ENCODE peak calls at places on chromosomes 1 and 21, in five cellular contexts. One of them, this sample, is unnamed.

GRCh38 chr1:9481048-9481447 is 58.2 kb upstream of the SLC25A33 start:
- DNase-seq in fibroblast of pulmonary artery: no peak
- DNase-seq in nephron progenitor cell: no peak
- DNase-seq in CD8-positive, alpha-beta T cell: no peak
- DNase-seq in mesothelial cell of epicardium: no peak
- DNase-seq in this sample: no peak

GRCh38 chr1:228413241-228414010 is 3.2 kb downstream of the TRIM17 start:
- DNase-seq in fibroblast of pulmonary artery: no peak
- DNase-seq in nephron progenitor cell: no peak
- DNase-seq in CD8-positive, alpha-beta T cell: no peak
- DNase-seq in mesothelial cell of epicardium: no peak
- DNase-seq in this sample: no peak

GRCh38 chr1:210001751-210002150 is 63.7 kb downstream of the SYT14 start:
- DNase-seq in fibroblast of pulmonary artery: peak; percentile 39
- DNase-seq in nephron progenitor cell: no peak
- DNase-seq in CD8-positive, alpha-beta T cell: no peak
- DNase-seq in mesothelial cell of epicardium: no peak
- DNase-seq in this sample: no peak

GRCh38 chr1:93136445-93136844 is 43.8 kb downstream of the TMED5 start:
- DNase-seq in fibroblast of pulmonary artery: no peak
- DNase-seq in nephron progenitor cell: no peak
- DNase-seq in CD8-positive, alpha-beta T cell: no peak
- DNase-seq in mesothelial cell of epicardium: no peak
- DNase-seq in this sample: no peak

GRCh38 chr1:94909486-94909885 is 17.4 kb downstream of the CNN3 start:
- DNase-seq in fibroblast of pulmonary artery: no peak
- DNase-seq in nephron progenitor cell: no peak
- DNase-seq in CD8-positive, alpha-beta T cell: no peak
- DNase-seq in mesothelial cell of epicardium: no peak
- DNase-seq in this sample: no peak

GRCh38 chr1:65146908-65147423 is 1.0 kb upstream of the AK4 start:
- DNase-seq in fibroblast of pulmonary artery: no peak
- DNase-seq in nephron progenitor cell: no peak
- DNase-seq in CD8-positive, alpha-beta T cell: no peak
- DNase-seq in mesothelial cell of epicardium: no peak
- DNase-seq in this sample: no peak

GRCh38 chr1:5423109-5423508 is 569.1 kb downstream of the NPHP4 start:
- DNase-seq in fibroblast of pulmonary artery: no peak
- DNase-seq in nephron progenitor cell: no peak
- DNase-seq in CD8-positive, alpha-beta T cell: peak; percentile 41
- DNase-seq in mesothelial cell of epicardium: peak; percentile 46
- DNase-seq in this sample: no peak

GRCh38 chr21:32392299-32392879 is 423 bp downstream of the URB1 start:
- DNase-seq in fibroblast of pulmonary artery: no peak
- DNase-seq in nephron progenitor cell: peak; percentile 44
- DNase-seq in CD8-positive, alpha-beta T cell: no peak
- DNase-seq in mesothelial cell of epicardium: no peak
- DNase-seq in this sample: no peak

GRCh38 chr1:96425382-96426129 is 296.0 kb upstream of the PTBP2 start:
- DNase-seq in fibroblast of pulmonary artery: no peak
- DNase-seq in nephron progenitor cell: no peak
- DNase-seq in CD8-positive, alpha-beta T cell: no peak
- DNase-seq in mesothelial cell of epicardium: no peak
- DNase-seq in this sample: no peak

GRCh38 chr1:18491168-18491567 is 10.4 kb downstream of the KLHDC7A start:
- DNase-seq in fibroblast of pulmonary artery: no peak
- DNase-seq in nephron progenitor cell: no peak
- DNase-seq in CD8-positive, alpha-beta T cell: no peak
- DNase-seq in mesothelial cell of epicardium: no peak
- DNase-seq in this sample: no peak

GRCh38 chr1:85334962-85335361 is 58.5 kb upstream of the BCL10 start:
- DNase-seq in fibroblast of pulmonary artery: no peak
- DNase-seq in nephron progenitor cell: no peak
- DNase-seq in CD8-positive, alpha-beta T cell: no peak
- DNase-seq in mesothelial cell of epicardium: no peak
- DNase-seq in this sample: no peak

GRCh38 chr1:176638713-176639112 is 175.7 kb downstream of the PAPPA2 start:
- DNase-seq in fibroblast of pulmonary artery: no peak
- DNase-seq in nephron progenitor cell: no peak
- DNase-seq in CD8-positive, alpha-beta T cell: no peak
- DNase-seq in mesothelial cell of epicardium: no peak
- DNase-seq in this sample: no peak

GRCh38 chr1:103457856-103458255 is 67.6 kb upstream of the RNPC3 start:
- DNase-seq in fibroblast of pulmonary artery: no peak
- DNase-seq in nephron progenitor cell: peak; percentile 3
- DNase-seq in CD8-positive, alpha-beta T cell: no peak
- DNase-seq in mesothelial cell of epicardium: no peak
- DNase-seq in this sample: no peak

GRCh38 chr1:109975718-109976117 is 8.8 kb upstream of the AHCYL1 start:
- DNase-seq in fibroblast of pulmonary artery: peak; percentile 91
- DNase-seq in nephron progenitor cell: no peak
- DNase-seq in CD8-positive, alpha-beta T cell: no peak
- DNase-seq in mesothelial cell of epicardium: no peak
- DNase-seq in this sample: no peak

GRCh38 chr1:25478633-25479032 is 47.9 kb downstream of the MACO1 start:
- DNase-seq in fibroblast of pulmonary artery: no peak
- DNase-seq in nephron progenitor cell: no peak
- DNase-seq in CD8-positive, alpha-beta T cell: no peak
- DNase-seq in mesothelial cell of epicardium: no peak
- DNase-seq in this sample: no peak

GRCh38 chr1:13921190-13921589 is 221.2 kb downstream of the PRDM2 start:
- DNase-seq in fibroblast of pulmonary artery: no peak
- DNase-seq in nephron progenitor cell: no peak
- DNase-seq in CD8-positive, alpha-beta T cell: no peak
- DNase-seq in mesothelial cell of epicardium: no peak
- DNase-seq in this sample: no peak

DNA sequence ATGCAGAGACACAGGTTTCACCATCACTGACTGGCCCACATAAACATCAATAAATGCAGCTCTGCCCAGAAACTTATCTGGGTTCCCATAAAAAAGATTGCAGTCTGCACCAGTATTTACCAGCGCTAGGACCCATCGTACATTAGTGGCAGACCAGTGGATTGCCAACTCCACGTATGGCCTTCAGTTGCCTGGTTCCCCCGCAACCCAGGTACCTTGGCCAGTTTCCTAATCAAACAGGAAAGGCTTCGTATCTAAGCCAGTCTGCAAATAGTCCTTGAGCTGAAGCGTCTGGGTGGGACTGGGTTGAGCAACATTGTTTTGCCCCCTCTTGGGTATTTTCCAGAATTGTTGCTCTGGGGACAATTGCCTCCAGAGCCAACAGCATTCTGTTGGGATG is 1639.3 kb downstream of the MRPL39 start:
- DNase-seq in fibroblast of pulmonary artery: no peak
- DNase-seq in nephron progenitor cell: no peak
- DNase-seq in CD8-positive, alpha-beta T cell: no peak
- DNase-seq in mesothelial cell of epicardium: no peak
- DNase-seq in this sample: no peak
- TF ChIP-seq CTCF in fibroblast of pulmonary artery: no peak
- TF ChIP-seq CTCF in nephron progenitor cell: no peak
- TF ChIP-seq CTCF in CD8-positive, alpha-beta T cell: no peak
- TF ChIP-seq CTCF in mesothelial cell of epicardium: no peak
- TF ChIP-seq CTCF in this sample: no peak

GRCh38 chr1:244713329-244713728 is 60.4 kb downstream of the DESI2 start:
- DNase-seq in fibroblast of pulmonary artery: no peak
- DNase-seq in nephron progenitor cell: no peak
- DNase-seq in CD8-positive, alpha-beta T cell: no peak
- DNase-seq in mesothelial cell of epicardium: no peak
- DNase-seq in this sample: no peak

GRCh38 chr1:244712669-244713068 is 59.7 kb downstream of the DESI2 start:
- DNase-seq in fibroblast of pulmonary artery: no peak
- DNase-seq in nephron progenitor cell: no peak
- DNase-seq in CD8-positive, alpha-beta T cell: no peak
- DNase-seq in mesothelial cell of epicardium: no peak
- DNase-seq in this sample: no peak

GRCh38 chr1:244709076-244709475 is 56.1 kb downstream of the DESI2 start:
- DNase-seq in fibroblast of pulmonary artery: no peak
- DNase-seq in nephron progenitor cell: no peak
- DNase-seq in CD8-positive, alpha-beta T cell: no peak
- DNase-seq in mesothelial cell of epicardium: no peak
- DNase-seq in this sample: no peak

GRCh38 chr1:244709491-244710368 is 56.8 kb downstream of the DESI2 start:
- DNase-seq in fibroblast of pulmonary artery: no peak
- DNase-seq in nephron progenitor cell: no peak
- DNase-seq in CD8-positive, alpha-beta T cell: no peak
- DNase-seq in mesothelial cell of epicardium: no peak
- DNase-seq in this sample: no peak

DNA sequence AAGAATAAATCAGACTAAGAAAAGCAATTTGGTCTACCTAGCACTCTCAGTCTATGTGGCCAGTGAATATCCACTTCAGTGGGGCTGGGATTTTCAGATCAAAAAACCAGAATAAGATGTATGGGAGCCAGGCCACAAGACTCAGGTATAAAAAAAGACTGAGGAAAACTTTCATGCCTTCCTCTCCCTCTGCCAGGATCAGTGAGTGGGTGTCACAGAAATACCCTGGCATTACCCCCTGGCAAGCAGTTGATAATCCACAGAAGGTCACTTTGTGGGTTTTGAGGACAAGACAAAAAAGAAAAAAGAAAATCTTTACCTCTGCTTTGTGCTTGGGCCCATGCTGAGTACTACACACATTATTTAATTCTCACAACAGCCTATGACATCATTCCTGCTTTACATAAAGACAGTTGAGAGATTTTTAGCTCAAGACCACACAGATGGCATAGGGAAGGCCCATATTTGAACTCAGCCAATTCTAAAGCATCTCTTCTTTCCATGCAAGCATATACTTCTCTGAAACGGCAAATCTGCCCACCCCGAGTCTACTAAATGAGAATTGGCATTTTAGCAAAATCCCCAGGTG is 57.6 kb downstream of the DESI2 start:
- DNase-seq in fibroblast of pulmonary artery: no peak
- DNase-seq in nephron progenitor cell: no peak
- DNase-seq in CD8-positive, alpha-beta T cell: no peak
- DNase-seq in mesothelial cell of epicardium: no peak
- DNase-seq in this sample: no peak
- TF ChIP-seq CTCF in fibroblast of pulmonary artery: no peak
- TF ChIP-seq CTCF in nephron progenitor cell: no peak
- TF ChIP-seq CTCF in CD8-positive, alpha-beta T cell: no peak
- TF ChIP-seq CTCF in mesothelial cell of epicardium: no peak
- TF ChIP-seq CTCF in this sample: no peak

GRCh38 chr1:182348916-182349747 is 42.5 kb downstream of the GLUL start:
- DNase-seq in fibroblast of pulmonary artery: no peak
- DNase-seq in nephron progenitor cell: no peak
- DNase-seq in CD8-positive, alpha-beta T cell: no peak
- DNase-seq in mesothelial cell of epicardium: no peak
- DNase-seq in this sample: no peak
- TF ChIP-seq CTCF in fibroblast of pulmonary artery: no peak
- TF ChIP-seq CTCF in nephron progenitor cell: no peak
- TF ChIP-seq CTCF in CD8-positive, alpha-beta T cell: no peak
- TF ChIP-seq CTCF in mesothelial cell of epicardium: no peak
- TF ChIP-seq CTCF in this sample: no peak

GRCh38 chr1:154145986-154146385 is 8.9 kb downstream of the NUP210L start:
- DNase-seq in fibroblast of pulmonary artery: no peak
- DNase-seq in nephron progenitor cell: no peak
- DNase-seq in CD8-positive, alpha-beta T cell: no peak
- DNase-seq in mesothelial cell of epicardium: no peak
- DNase-seq in this sample: no peak
- TF ChIP-seq CTCF in fibroblast of pulmonary artery: peak; percentile 51
- TF ChIP-seq CTCF in nephron progenitor cell: peak; percentile 24
- TF ChIP-seq CTCF in CD8-positive, alpha-beta T cell: peak; percentile 42
- TF ChIP-seq CTCF in mesothelial cell of epicardium: peak; percentile 44
- TF ChIP-seq CTCF in this sample: peak; percentile 37

This sample was measured in natural killer cell.